ENCODE peak calls at places on chromosomes 7 and 10, in six cellular contexts. I is gastrocnemius medialis, Y is fibroblast of the aortic adventitia, B is astrocyte of the spinal cord, E is AG04450, V is PC-9. T is an unnamed sample.

GRCh38 chr7:29893351-29894005 is 87.2 kb downstream of the WIPF3 start:
- DNase-seq in I (no peak), Y (no peak), B (no peak), E (no peak), V (no peak), T (no peak)

GRCh38 chr7:116802784-116803183 is 59.6 kb upstream of the CAPZA2 start:
- DNase-seq in I (peak), Y (peak), B (peak), E (no peak), V (peak), T (no peak)

GRCh38 chr7:85041599-85042216 is 145.1 kb downstream of the SEMA3D start:
- DNase-seq in I (no peak), Y (peak), B (peak), E (peak), V (no peak), T (peak)

GRCh38 chr7:17530741-17531417 is 232.4 kb downstream of the AHR start:
- DNase-seq in I (no peak), Y (peak), B (peak), E (no peak), V (no peak), T (no peak)

GRCh38 chr10:4725917-4726606 is 99.9 kb upstream of the AKR1E2 start:
- DNase-seq in I (no peak), Y (peak), B (peak), E (peak), V (peak), T (no peak)

GRCh38 chr10:98340261-98340675 is 72.3 kb upstream of the LOXL4 start:
- DNase-seq in I (peak), Y (peak), B (peak), E (no peak), V (no peak), T (no peak)

GRCh38 chr10:132967540-132967939 is 25.2 kb upstream of the CFAP46 start:
- DNase-seq in I (no peak), Y (no peak), B (no peak), E (no peak), V (no peak), T (peak)

GRCh38 chr7:2996141-2996540 is 47.5 kb downstream of the CARD11 start:
- DNase-seq in I (no peak), Y (no peak), B (no peak), E (no peak), V (no peak), T (no peak)

GRCh38 chr10:16314259-16314658 is 122.6 kb upstream of the PTER start:
- DNase-seq in I (no peak), Y (no peak), B (no peak), E (no peak), V (no peak), T (no peak)

GRCh38 chr10:126599949-126600627 is 70.4 kb downstream of the C10orf90 start:
- DNase-seq in I (no peak), Y (no peak), B (no peak), E (no peak), V (no peak), T (no peak)

GRCh38 chr7:40899151-40899550 is 764.3 kb downstream of the SUGCT start:
- DNase-seq in I (no peak), Y (no peak), B (no peak), E (no peak), V (peak), T (no peak)

GRCh38 chr7:50644586-50644985 is 79.4 kb upstream of the DDC start:
- DNase-seq in I (no peak), Y (no peak), B (no peak), E (no peak), V (no peak), T (no peak)

GRCh38 chr10:94403823-94404228 is 1.5 kb downstream of the TBC1D12 start:
- DNase-seq in I (no peak), Y (peak), B (no peak), E (no peak), V (no peak), T (no peak)

GRCh38 chr10:64271508-64271907 is 750.3 kb downstream of the REEP3 start:
- DNase-seq in I (no peak), Y (no peak), B (no peak), E (no peak), V (no peak), T (no peak)

GRCh38 chr7:50863053-50863452 is 80.4 kb upstream of the GRB10 start:
- DNase-seq in I (no peak), Y (no peak), B (no peak), E (no peak), V (no peak), T (no peak)

GRCh38 chr10:132802694-132803320 is 16.9 kb upstream of the NKX6-2 start:
- DNase-seq in I (no peak), Y (no peak), B (no peak), E (no peak), V (no peak), T (no peak)

GRCh38 chr10:101397140-101397539 is 43.2 kb downstream of the BTRC start:
- DNase-seq in I (no peak), Y (peak), B (peak), E (peak), V (no peak), T (no peak)

GRCh38 chr10:114326794-114327193 is 77.5 kb downstream of the AFAP1L2 start:
- DNase-seq in I (no peak), Y (no peak), B (no peak), E (no peak), V (no peak), T (no peak)

GRCh38 chr10:29627201-29628105 is 7.3 kb downstream of the SVIL start:
- DNase-seq in I (no peak), Y (peak), B (peak), E (no peak), V (peak), T (no peak)

GRCh38 chr7:2732959-2733584 is 45.1 kb downstream of the AMZ1 start:
- DNase-seq in I (peak), Y (peak), B (peak), E (no peak), V (peak), T (no peak)

GRCh38 chr7:7504910-7505704 is 30.6 kb downstream of the COL28A1 start:
- DNase-seq in I (no peak), Y (peak), B (no peak), E (no peak), V (no peak), T (no peak)

GRCh38 chr10:30736685-30737232 is 107.2 kb upstream of the LYZL2 start:
- DNase-seq in I (peak), Y (peak), B (peak), E (peak), V (peak), T (no peak)

GRCh38 chr10:102919237-102919959 is 1.3 kb downstream of the CNNM2 start:
- DNase-seq in I (peak), Y (peak), B (peak), E (no peak), V (no peak), T (peak)

GRCh38 chr10:14585287-14586193 is 189.2 kb downstream of the FAM107B start:
- DNase-seq in I (no peak), Y (no peak), B (no peak), E (no peak), V (no peak), T (no peak)

GRCh38 chr7:74657692-74658170 is at the start of gene GTF2I:
- DNase-seq in I (no peak), Y (no peak), B (no peak), E (no peak), V (no peak), T (no peak)

GRCh38 chr10:31059323-31059722 is 27.7 kb upstream of the ZNF438 start:
- DNase-seq in I (no peak), Y (no peak), B (no peak), E (no peak), V (peak), T (no peak)

GRCh38 chr7:93923291-93923690 is 1.8 kb downstream of the GNG11 start:
- DNase-seq in I (no peak), Y (peak), B (peak), E (no peak), V (no peak), T (no peak)

GRCh38 chr7:117872565-117873055 is 631 bp downstream of the CTTNBP2 start:
- DNase-seq in I (no peak), Y (peak), B (peak), E (no peak), V (no peak), T (peak)

GRCh38 chr7:93921607-93922446 is at the start of gene GNG11:
- DNase-seq in I (peak), Y (peak), B (peak), E (no peak), V (no peak), T (peak)

GRCh38 chr7:87510430-87510875 is 35.0 kb upstream of the ABCB4 start:
- DNase-seq in I (no peak), Y (no peak), B (no peak), E (no peak), V (no peak), T (no peak)

GRCh38 chr10:8180756-8181155 is 126.3 kb downstream of the GATA3 start:
- DNase-seq in I (no peak), Y (no peak), B (no peak), E (no peak), V (no peak), T (no peak)

GRCh38 chr7:84524714-84525694 is 330.4 kb upstream of the SEMA3A start:
- DNase-seq in I (peak), Y (peak), B (peak), E (no peak), V (no peak), T (peak)

GRCh38 chr10:74189999-74190421 is 39.0 kb downstream of the ADK start:
- DNase-seq in I (no peak), Y (peak), B (peak), E (peak), V (peak), T (no peak)

DNA sequence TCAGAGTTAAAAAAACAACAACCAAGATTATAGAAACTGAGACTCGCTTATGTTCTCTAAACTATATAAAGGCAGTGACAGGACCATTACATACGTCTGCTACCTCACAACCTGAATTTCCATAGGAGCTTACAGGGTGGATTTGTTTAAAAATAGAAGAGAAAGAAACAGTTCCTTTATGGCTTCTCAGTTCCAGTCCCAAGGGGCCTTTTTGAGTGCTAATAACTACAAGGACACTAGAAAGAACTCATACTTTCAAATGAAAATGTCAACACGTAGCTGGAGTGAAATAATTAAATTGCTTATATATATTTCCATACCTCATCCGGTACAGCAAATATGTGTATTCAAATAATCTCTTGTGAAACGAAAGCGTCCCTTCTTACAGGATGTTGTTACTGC is 19.7 kb downstream of the TSPAN12 start:
- DNase-seq in I (no peak), Y (no peak), B (no peak), E (no peak), V (no peak), T (no peak)
- H3K4me3 ChIP-seq in I (no peak), Y (no peak), B (no peak), E (no peak), V (no peak), T (no peak)

GRCh38 chr7:101402835-101403234 is 40.2 kb downstream of the COL26A1 start:
- DNase-seq in I (no peak), Y (no peak), B (no peak), E (no peak), V (no peak), T (no peak)
- H3K4me3 ChIP-seq in I (no peak), Y (no peak), B (no peak), E (no peak), V (no peak), T (no peak)

DNA sequence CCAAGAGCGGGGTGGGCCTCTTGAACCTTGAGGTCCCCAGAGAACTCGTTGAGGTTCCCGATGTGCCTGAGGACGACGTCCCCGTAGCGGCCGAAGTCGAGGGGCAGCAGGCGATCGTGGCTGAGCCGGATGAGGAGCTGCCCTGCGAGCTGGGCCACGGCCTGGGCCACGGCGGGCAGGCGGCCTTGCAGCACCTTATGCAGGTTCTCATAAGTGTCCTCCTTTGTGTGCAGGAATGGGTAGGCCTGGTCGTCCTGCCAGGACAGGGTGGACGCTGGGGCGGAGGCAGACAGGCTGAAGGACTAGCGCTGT is 14.2 kb downstream of the TFR2 start:
- DNase-seq in I (no peak), Y (no peak), B (no peak), E (no peak), V (no peak), T (no peak)
- H3K4me3 ChIP-seq in I (no peak), Y (no peak), B (no peak), E (no peak), V (no peak), T (no peak)

GRCh38 chr7:26657139-26657753 is 207.1 kb downstream of the SKAP2 start:
- DNase-seq in I (no peak), Y (no peak), B (no peak), E (no peak), V (no peak), T (no peak)
- H3K4me3 ChIP-seq in I (no peak), Y (no peak), B (no peak), E (no peak), V (no peak), T (no peak)

GRCh38 chr7:73423519-73424485 is 9.8 kb upstream of the FZD9 start:
- DNase-seq in I (no peak), Y (no peak), B (peak), E (no peak), V (no peak), T (no peak)

DNA sequence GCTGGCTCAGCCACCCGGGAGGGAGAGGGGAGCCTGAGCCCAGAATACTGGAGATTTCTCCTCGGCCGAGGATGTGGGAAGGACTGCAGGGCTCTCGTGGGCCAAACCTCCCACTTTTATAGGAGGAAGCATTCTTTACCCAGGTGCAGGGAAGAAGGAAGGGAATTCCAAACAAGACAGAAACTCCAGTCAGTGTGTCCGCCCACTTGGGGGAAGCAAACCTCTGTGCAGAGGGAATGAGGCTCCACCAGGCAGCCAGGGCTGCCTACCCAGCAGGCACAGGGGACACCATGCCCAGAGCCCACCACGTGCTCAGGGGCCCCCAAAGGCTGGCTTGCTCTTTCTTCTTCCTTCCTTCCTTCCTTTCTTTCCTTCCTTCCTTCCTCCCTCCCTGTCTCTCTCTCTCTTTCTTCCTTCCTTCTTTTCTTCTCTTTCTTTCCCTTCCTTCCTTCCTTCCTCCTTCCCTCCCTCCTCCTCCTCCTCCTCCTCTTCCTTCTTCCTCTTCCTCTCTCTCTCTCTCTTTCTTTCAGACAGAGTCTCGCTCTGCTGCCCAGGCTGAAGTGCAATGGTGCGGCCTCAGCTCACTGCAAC is 15.4 kb upstream of the FZD9 start:
- DNase-seq in I (no peak), Y (no peak), B (no peak), E (no peak), V (no peak), T (no peak)
- H3K4me3 ChIP-seq in I (no peak), Y (no peak), B (no peak), E (no peak), V (no peak), T (no peak)